ENCODE peak calls at places on chromosome 22, in eight cellular contexts. K is A549, D is RWPE2, P is HepG2, C is right lobe of liver, R is NB4, I is uterus, Q is stomach. L is an unnamed sample.

GRCh38 chr22:32423664-32424063 is 11.6 kb upstream of the RTCB start:
- DNase-seq in C (no peak), P (no peak), K (no peak), D (no peak), I (no peak), Q (no peak), R (no peak), L (no peak)

GRCh38 chr22:27461470-27461869 is 340.1 kb downstream of the MN1 start:
- DNase-seq in P (no peak), I (no peak), K (peak), D (peak), Q (no peak), C (no peak), R (no peak), L (no peak)

GRCh38 chr22:46935506-46936377 is 173.3 kb downstream of the TBC1D22A start:
- DNase-seq in Q (no peak), R (no peak), K (no peak), D (no peak), I (no peak), C (peak), P (peak), L (peak)

GRCh38 chr22:27267145-27267544 is 534.4 kb downstream of the MN1 start:
- DNase-seq in D (no peak), R (no peak), I (no peak), P (no peak), K (no peak), Q (no peak), C (no peak), L (no peak)

GRCh38 chr22:40432625-40433024 is 62.2 kb downstream of the SGSM3 start:
- DNase-seq in D (no peak), K (no peak), R (no peak), P (no peak), C (no peak), Q (no peak), I (no peak), L (no peak)

GRCh38 chr22:39178206-39179111 is 26.0 kb upstream of the CBX7 start:
- DNase-seq in D (no peak), C (peak), R (no peak), I (no peak), P (no peak), K (no peak), Q (no peak), L (no peak)

GRCh38 chr22:42335839-42336378 is 65.5 kb upstream of the TCF20 start:
- DNase-seq in K (no peak), Q (no peak), R (no peak), I (no peak), C (peak), D (no peak), P (no peak), L (no peak)

GRCh38 chr22:42074153-42074750 is at the start of gene PHETA2:
- DNase-seq in D (no peak), I (peak), Q (peak), C (peak), P (no peak), R (no peak), K (no peak), L (no peak)

GRCh38 chr22:38467904-38468760 is at the start of gene KDELR3:
- DNase-seq in R (peak), D (no peak), C (peak), Q (peak), P (no peak), K (peak), I (peak), L (no peak)

GRCh38 chr22:49247194-49247924 is 580.3 kb downstream of the BRD1 start:
- DNase-seq in D (no peak), P (no peak), C (peak), Q (no peak), R (no peak), K (no peak), I (no peak), L (no peak)

GRCh38 chr22:42330953-42331525 is 60.6 kb upstream of the TCF20 start:
- DNase-seq in K (no peak), Q (no peak), P (no peak), D (no peak), I (no peak), R (no peak), C (no peak), L (no peak)

GRCh38 chr22:26406118-26406517 is 22.9 kb upstream of the ASPHD2 start:
- DNase-seq in I (no peak), R (no peak), K (no peak), D (no peak), C (no peak), Q (no peak), P (no peak), L (no peak)

GRCh38 chr22:40210814-40211213 is 33.1 kb downstream of the TNRC6B start:
- DNase-seq in C (no peak), R (peak), D (no peak), K (no peak), Q (no peak), P (no peak), I (no peak), L (no peak)

GRCh38 chr22:31509041-31509440 is 12.7 kb downstream of the SFI1 start:
- DNase-seq in I (no peak), R (no peak), P (no peak), K (no peak), D (no peak), C (no peak), Q (no peak), L (no peak)

GRCh38 chr22:39278040-39278439 is 33.3 kb upstream of the PDGFB start:
- DNase-seq in C (no peak), K (no peak), P (no peak), Q (no peak), I (no peak), R (no peak), D (no peak), L (no peak)

GRCh38 chr22:40431021-40431420 is 60.6 kb downstream of the SGSM3 start:
- DNase-seq in K (no peak), D (no peak), Q (no peak), R (no peak), I (no peak), C (no peak), P (no peak), L (no peak)

GRCh38 chr22:38728899-38729796 is 23.4 kb downstream of the GTPBP1 start:
- DNase-seq in K (no peak), Q (no peak), D (no peak), R (no peak), P (peak), C (no peak), I (no peak), L (no peak)

GRCh38 chr22:48444320-48445112 is 1383.2 kb downstream of the BRD1 start:
- DNase-seq in K (no peak), P (no peak), I (no peak), Q (no peak), R (peak), D (no peak), C (no peak), L (no peak)

GRCh38 chr22:27386186-27386585 is 415.4 kb downstream of the MN1 start:
- DNase-seq in I (no peak), C (no peak), Q (no peak), D (no peak), P (no peak), K (no peak), R (no peak), L (no peak)

GRCh38 chr22:40954095-40954494 is 2.9 kb downstream of the RBX1 start:
- DNase-seq in Q (no peak), D (no peak), C (no peak), R (no peak), K (no peak), P (no peak), I (no peak), L (no peak)

GRCh38 chr22:29149841-29150555 is 55.7 kb upstream of the EMID1 start:
- DNase-seq in C (no peak), K (no peak), I (peak), P (peak), R (no peak), D (no peak), Q (no peak), L (no peak)

GRCh38 chr22:35314161-35314942 is 14.7 kb downstream of the TOM1 start:
- DNase-seq in Q (no peak), D (no peak), K (no peak), P (no peak), R (no peak), I (peak), C (peak), L (no peak)

GRCh38 chr22:20750461-20751184 is 23.3 kb upstream of the SERPIND1 start:
- DNase-seq in D (no peak), C (no peak), Q (peak), R (peak), P (no peak), I (peak), K (peak), L (no peak)

GRCh38 chr22:34620832-34621231 is 445.1 kb upstream of the ISX start:
- DNase-seq in K (no peak), Q (no peak), D (no peak), I (no peak), R (no peak), C (no peak), P (no peak), L (no peak)

GRCh38 chr22:44046485-44047141 is 22.5 kb downstream of the PARVB start:
- DNase-seq in Q (no peak), P (no peak), C (no peak), K (no peak), D (no peak), I (no peak), R (no peak), L (no peak)

GRCh38 chr22:26860233-26860765 is 202.9 kb downstream of the MIAT start:
- DNase-seq in R (no peak), Q (no peak), I (no peak), P (no peak), K (no peak), C (no peak), D (no peak), L (no peak)

GRCh38 chr22:27673839-27674238 is 127.7 kb downstream of the MN1 start:
- DNase-seq in R (no peak), P (no peak), C (no peak), Q (no peak), K (no peak), D (no peak), I (no peak), L (no peak)

GRCh38 chr22:39176067-39176621 is 23.7 kb upstream of the CBX7 start:
- DNase-seq in C (peak), Q (peak), K (no peak), R (no peak), D (peak), P (peak), I (peak), L (no peak)

GRCh38 chr22:28714043-28714442 is 27.6 kb downstream of the CHEK2 start:
- DNase-seq in Q (no peak), P (no peak), R (no peak), K (no peak), C (no peak), D (no peak), I (no peak), L (no peak)

GRCh38 chr22:27107824-27108223 is 450.4 kb downstream of the MIAT start:
- DNase-seq in I (peak), R (peak), D (peak), C (no peak), Q (peak), P (peak), K (peak), L (no peak)

GRCh38 chr22:41768420-41768819 is 32.1 kb upstream of the CCDC134 start:
- DNase-seq in I (no peak), D (no peak), P (no peak), C (no peak), K (no peak), R (peak), Q (no peak), L (no peak)

GRCh38 chr22:42939941-42940653 is 74.9 kb downstream of the PACSIN2 start:
- DNase-seq in C (no peak), D (no peak), K (peak), Q (peak), R (no peak), I (no peak), P (peak), L (peak)

GRCh38 chr22:18091478-18091877 is 13.7 kb downstream of the PEX26 start:
- DNase-seq in D (no peak), R (no peak), C (no peak), Q (no peak), P (no peak), I (no peak), K (no peak), L (no peak)

GRCh38 chr22:18093661-18094060 is 15.9 kb downstream of the PEX26 start:
- DNase-seq in K (no peak), R (no peak), I (no peak), P (no peak), D (no peak), C (no peak), Q (no peak), L (no peak)

GRCh38 chr22:18088825-18089568 is 11.2 kb downstream of the PEX26 start:
- DNase-seq in Q (no peak), K (no peak), P (peak), I (no peak), D (no peak), C (no peak), R (no peak), L (no peak)

GRCh38 chr22:18090286-18090685 is 12.5 kb downstream of the PEX26 start:
- DNase-seq in R (no peak), P (no peak), C (no peak), D (no peak), Q (no peak), I (no peak), K (no peak), L (no peak)

DNA sequence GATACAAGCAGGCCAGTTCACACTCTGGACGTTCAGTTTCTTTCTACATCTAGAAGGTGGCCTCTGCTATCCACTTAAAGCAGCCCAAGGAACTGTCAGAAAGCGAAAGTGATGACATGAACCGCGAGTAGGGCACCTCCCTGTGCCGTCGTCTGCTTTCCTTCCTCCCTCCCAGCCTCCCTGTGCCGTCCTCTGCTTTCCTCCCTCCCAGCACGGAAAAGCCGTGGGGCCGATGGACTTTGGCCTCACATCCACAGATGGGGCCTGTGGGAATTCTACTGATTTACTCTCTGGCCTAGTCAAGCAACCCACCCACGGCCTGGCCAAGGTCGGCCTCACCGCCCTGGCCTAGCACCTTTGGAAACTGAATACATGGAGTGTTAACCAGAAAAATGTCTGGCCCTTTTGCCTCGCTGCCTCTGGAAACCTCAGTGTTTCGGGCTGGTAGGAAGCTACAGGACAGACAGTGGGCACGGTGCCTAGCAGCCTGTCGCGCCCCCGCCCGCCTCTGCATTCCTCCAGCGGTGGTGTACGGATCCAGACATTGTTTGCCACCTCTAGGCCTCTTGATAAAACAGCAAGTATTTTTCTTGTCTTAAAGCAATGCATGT is 14.2 kb downstream of the PEX26 start:
- DNase-seq in K (peak), Q (peak), P (peak), I (peak), D (no peak), C (peak), R (no peak), L (no peak)
- TF ChIP-seq CTCF in K (no peak), Q (no peak), P (peak), I (no peak), D (no peak), C (peak), R (no peak), L (no peak)

GRCh38 chr22:17257578-17257977 is 38.3 kb upstream of the ADA2 start:
- DNase-seq in Q (no peak), D (no peak), P (no peak), C (no peak), K (no peak), R (no peak), I (no peak), L (no peak)

GRCh38 chr22:17260950-17261349 is 41.7 kb upstream of the ADA2 start:
- DNase-seq in R (no peak), C (no peak), P (no peak), Q (no peak), K (no peak), D (no peak), I (no peak), L (no peak)

GRCh38 chr22:17258015-17258827 is 39.0 kb upstream of the ADA2 start:
- DNase-seq in P (no peak), R (peak), Q (peak), D (no peak), C (peak), I (peak), K (no peak), L (peak)

GRCh38 chr22:17260291-17260690 is 41.1 kb upstream of the ADA2 start:
- DNase-seq in K (no peak), P (no peak), D (no peak), Q (no peak), R (no peak), C (no peak), I (no peak), L (no peak)

DNA sequence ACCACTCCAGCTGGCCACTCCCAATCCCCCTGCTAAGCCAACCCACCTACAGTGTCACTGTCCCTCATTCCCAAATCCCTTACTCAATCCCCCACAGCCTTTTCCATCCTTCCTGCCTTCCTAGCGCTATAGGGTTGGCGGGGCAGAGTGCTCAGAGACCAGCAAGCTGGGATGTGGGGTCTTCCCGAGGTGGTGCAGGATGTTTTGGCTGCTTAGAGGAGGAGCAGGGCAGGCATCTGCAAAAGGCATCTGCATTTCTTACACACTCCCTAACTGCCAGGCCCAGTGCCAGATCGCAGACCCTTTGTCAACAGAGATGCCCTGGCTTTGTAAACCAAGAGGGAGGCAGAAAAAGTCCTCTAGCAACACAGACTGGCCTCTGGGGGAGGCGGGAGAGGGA is 37.9 kb upstream of the ADA2 start:
- DNase-seq in D (no peak), P (no peak), C (no peak), I (no peak), R (no peak), Q (no peak), K (no peak), L (no peak)
- H3K4me3 ChIP-seq in D (no peak), P (no peak), C (no peak), I (no peak), R (no peak), Q (no peak), K (no peak), L (no peak)

GRCh38 chr22:25281675-25282345 is 62.4 kb downstream of the CRYBB2 start:
- DNase-seq in R (peak), I (no peak), D (no peak), C (no peak), P (no peak), Q (no peak), K (no peak), L (no peak)

GRCh38 chr22:25282346-25282670 is 62.9 kb downstream of the CRYBB2 start:
- DNase-seq in Q (no peak), K (no peak), C (no peak), D (peak), P (no peak), R (no peak), I (no peak), L (no peak)

DNA sequence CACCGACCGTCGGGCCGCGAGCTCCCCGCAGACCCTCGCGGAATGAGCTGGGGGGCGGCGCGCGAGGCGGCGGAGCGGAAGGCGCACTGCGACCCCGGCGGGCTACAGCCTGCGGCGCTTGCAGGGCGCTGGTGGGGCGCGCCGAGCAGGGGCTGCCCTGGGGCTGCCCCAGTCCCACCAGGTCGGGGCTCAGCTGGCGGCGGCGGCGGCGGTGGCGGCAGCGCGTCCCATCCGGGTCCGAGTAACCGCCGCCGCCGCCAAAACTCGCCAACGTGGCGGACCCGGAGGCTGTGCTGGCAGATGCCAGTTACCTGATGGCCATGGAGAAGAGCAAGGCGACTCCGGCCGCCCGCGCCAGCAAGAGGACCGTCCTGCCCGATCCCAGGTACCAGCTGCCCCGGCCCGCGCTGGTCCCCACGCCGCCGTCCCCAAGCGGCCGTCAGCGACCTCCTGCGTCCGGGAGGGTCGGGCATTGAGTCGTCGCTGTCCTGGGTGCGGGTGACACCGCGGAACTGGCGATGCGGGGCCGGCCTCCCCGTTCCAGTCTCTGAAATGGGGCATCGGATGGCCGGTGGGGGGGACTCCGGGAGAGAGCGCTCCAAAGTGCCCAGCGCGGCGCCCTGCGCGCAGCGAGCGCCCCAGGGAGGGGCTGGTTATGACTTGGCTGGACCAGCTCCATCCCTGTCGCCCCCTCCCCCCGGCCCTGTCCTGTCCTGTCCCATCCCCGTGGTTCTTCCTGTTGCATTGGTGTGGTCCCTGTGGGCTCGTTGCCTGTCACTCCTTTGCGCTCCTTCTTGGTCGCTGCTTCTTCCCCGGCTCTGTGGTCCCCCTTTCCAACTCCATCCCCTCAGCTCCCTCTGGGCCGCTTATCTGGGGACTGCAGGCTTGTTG is 63.5 kb downstream of the CRYBB2 start:
- DNase-seq in R (no peak), I (no peak), K (no peak), C (no peak), P (no peak), D (peak), Q (no peak), L (no peak)
- TF ChIP-seq CTCF in R (no peak), I (no peak), K (no peak), C (no peak), P (no peak), D (no peak), Q (no peak), L (no peak)

GRCh38 chr22:21937821-21938070 is 14.9 kb downstream of the PPM1F start:
- DNase-seq in D (no peak), I (no peak), P (no peak), K (no peak), Q (no peak), C (no peak), R (no peak), L (no peak)
- H3K4me3 ChIP-seq in D (peak), I (peak), P (peak), K (peak), Q (peak), C (no peak), R (no peak), L (peak)

GRCh38 chr22:22976033-22976922 is 88.7 kb downstream of the IGLL5 start:
- DNase-seq in I (no peak), R (no peak), K (no peak), P (peak), Q (no peak), C (no peak), D (no peak), L (no peak)
- TF ChIP-seq CTCF in I (no peak), R (no peak), K (no peak), P (peak), Q (no peak), C (peak), D (no peak), L (no peak)